ENCODE peak calls at places on chromosomes 1 and 21, in four cellular contexts. O is HL-60, Y is K562, H is GM12878. K is an unnamed sample.

GRCh38 chr1:82366694-82367093 is 566.0 kb downstream of the ADGRL2 start:
- DNase-seq in O (no peak), Y (no peak), H (no peak), K (no peak)

GRCh38 chr1:245074232-245074747 is 80.5 kb upstream of the KIF26B start:
- DNase-seq in O (no peak), Y (no peak), H (no peak), K (no peak)

GRCh38 chr1:158120254-158120653 is 60.4 kb upstream of the CD1D start:
- DNase-seq in O (no peak), Y (no peak), H (no peak), K (no peak)

GRCh38 chr1:210250665-210250997 is 18.0 kb downstream of the SERTAD4 start:
- DNase-seq in O (no peak), Y (peak), H (no peak), K (no peak)

GRCh38 chr21:31173881-31174555 is 135.7 kb upstream of the KRTAP19-8 start:
- DNase-seq in O (no peak), Y (no peak), H (no peak), K (no peak)

GRCh38 chr1:199020904-199021303 is 382.1 kb downstream of the PTPRC start:
- DNase-seq in O (peak), Y (no peak), H (no peak), K (no peak)

GRCh38 chr1:3259020-3259419 is 190.0 kb downstream of the PRDM16 start:
- DNase-seq in O (no peak), Y (no peak), H (no peak), K (no peak)

GRCh38 chr1:4634793-4635406 is 19.5 kb upstream of the AJAP1 start:
- DNase-seq in O (no peak), Y (no peak), H (no peak), K (no peak)

GRCh38 chr1:241156231-241156965 is 200.6 kb downstream of the RGS7 start:
- DNase-seq in O (no peak), Y (no peak), H (no peak), K (no peak)

GRCh38 chr1:94759188-94759587 is 61.0 kb upstream of the SLC44A3 start:
- DNase-seq in O (no peak), Y (no peak), H (no peak), K (no peak)

GRCh38 chr1:67214420-67215174 is 48.3 kb downstream of the IL23R start:
- DNase-seq in O (no peak), Y (no peak), H (peak), K (no peak)

GRCh38 chr1:175204285-175204684 is 11.7 kb upstream of the KIAA0040 start:
- DNase-seq in O (no peak), Y (no peak), H (no peak), K (no peak)
- TF ChIP-seq POLR2AphosphoS5 in O (no peak), Y (no peak), H (no peak), K (no peak)

GRCh38 chr21:33949516-33950424 is 34.2 kb upstream of the ATP5PO start:
- DNase-seq in O (no peak), Y (no peak), H (peak), K (no peak)

GRCh38 chr21:33950425-33951079 is 34.9 kb upstream of the ATP5PO start:
- DNase-seq in O (no peak), Y (no peak), H (no peak), K (no peak)

GRCh38 chr21:33947451-33948095 is 32.0 kb upstream of the ATP5PO start:
- DNase-seq in O (peak), Y (peak), H (peak), K (no peak)

GRCh38 chr21:33948951-33949444 is 33.4 kb upstream of the ATP5PO start:
- DNase-seq in O (no peak), Y (no peak), H (no peak), K (no peak)

DNA sequence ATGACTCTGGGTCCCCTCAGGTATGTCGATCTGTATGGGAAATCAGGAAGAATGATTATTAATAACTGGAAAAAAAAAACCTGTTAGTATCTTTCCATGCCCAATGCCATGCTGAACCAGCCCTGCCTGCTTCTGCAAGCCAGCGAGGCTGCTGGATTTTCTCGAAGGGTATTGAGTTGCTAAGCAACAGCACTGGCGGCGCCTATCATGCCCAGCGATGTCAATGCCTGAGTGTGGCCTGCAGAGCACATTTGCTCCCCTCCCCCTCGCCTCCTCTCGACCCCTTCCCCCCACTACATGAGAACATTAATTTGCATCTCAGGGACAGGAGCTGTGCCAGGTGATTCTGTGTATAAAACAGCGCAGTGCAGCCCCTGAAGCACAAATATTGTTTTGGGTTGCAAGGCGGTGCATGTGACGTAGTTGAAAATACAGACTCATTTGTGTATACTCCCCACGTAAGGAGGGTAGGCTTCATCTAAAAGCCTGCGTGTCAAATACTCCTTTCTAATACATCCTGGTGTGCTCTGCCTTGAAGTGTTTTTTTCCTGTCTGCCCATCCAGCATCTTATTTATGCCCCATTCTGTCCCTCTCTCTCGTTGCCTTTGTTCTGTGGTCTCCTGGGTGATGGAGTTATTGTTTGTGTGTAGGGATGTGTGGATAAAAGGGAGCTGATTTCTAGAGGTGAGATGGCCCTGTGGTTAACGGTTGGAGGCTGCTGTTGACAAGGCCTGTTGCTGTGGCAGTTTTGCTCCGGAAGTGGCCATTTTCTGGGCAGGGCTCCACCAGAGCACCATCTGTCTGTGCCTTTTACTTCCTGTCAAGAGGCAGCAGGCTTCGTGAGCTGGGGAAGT is 32.7 kb upstream of the ATP5PO start:
- DNase-seq in O (no peak), Y (peak), H (peak), K (no peak)
- TF ChIP-seq SPI1 in O (peak), Y (peak), H (peak), K (peak)

GRCh38 chr1:27098447-27099153 is 56.3 kb downstream of the SLC9A1 start:
- DNase-seq in O (no peak), Y (no peak), H (no peak), K (no peak)
- TF ChIP-seq POLR2AphosphoS5 in O (no peak), Y (no peak), H (no peak), K (no peak)

GRCh38 chr1:211349730-211350129 is 23.1 kb downstream of the TRAF5 start:
- DNase-seq in O (no peak), Y (no peak), H (no peak), K (no peak)

GRCh38 chr1:211355873-211356272 is 29.2 kb downstream of the TRAF5 start:
- DNase-seq in O (no peak), Y (no peak), H (no peak), K (no peak)

GRCh38 chr1:211352465-211352864 is 25.8 kb downstream of the TRAF5 start:
- DNase-seq in O (no peak), Y (no peak), H (no peak), K (no peak)

GRCh38 chr1:211353562-211354212 is 27.1 kb downstream of the TRAF5 start:
- DNase-seq in O (no peak), Y (no peak), H (no peak), K (no peak)

GRCh38 chr1:211352985-211353515 is 26.4 kb downstream of the TRAF5 start:
- DNase-seq in O (peak), Y (peak), H (no peak), K (peak)
- TF ChIP-seq SPI1 in O (no peak), Y (no peak), H (no peak), K (no peak)

GRCh38 chr1:232952514-232953175 is 2.2 kb downstream of the NTPCR start:
- DNase-seq in O (peak), Y (peak), H (peak), K (no peak)

GRCh38 chr1:232950919-232951579 is 638 bp downstream of the NTPCR start:
- DNase-seq in O (no peak), Y (peak), H (no peak), K (no peak)

GRCh38 chr1:232950197-232950918 is at the start of gene NTPCR:
- DNase-seq in O (peak), Y (peak), H (peak), K (peak)

GRCh38 chr1:232953176-232953524 is 2.7 kb downstream of the NTPCR start:
- DNase-seq in O (no peak), Y (no peak), H (no peak), K (no peak)

DNA sequence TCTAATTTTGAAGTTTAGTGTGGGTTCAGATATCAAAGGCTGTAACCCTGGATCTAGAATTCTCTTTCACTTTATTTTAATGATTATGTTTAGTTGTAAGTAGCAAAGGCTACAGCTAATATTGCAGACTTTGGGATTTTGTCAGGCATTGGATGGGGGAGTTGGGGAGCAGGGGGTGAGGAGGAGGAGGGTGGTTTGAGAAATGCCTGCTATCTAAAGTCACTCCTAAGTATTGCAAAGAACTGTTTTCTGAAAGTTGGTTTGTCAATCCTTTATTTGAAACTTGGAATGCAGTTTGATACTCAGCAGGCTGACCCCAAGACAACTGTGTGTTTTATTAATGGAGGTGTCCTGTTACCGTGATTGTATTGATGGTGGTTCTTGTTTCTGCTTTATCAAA is 1.2 kb downstream of the NTPCR start:
- DNase-seq in O (no peak), Y (no peak), H (no peak), K (no peak)
- TF ChIP-seq POLR2AphosphoS5 in O (no peak), Y (no peak), H (no peak), K (no peak)

DNA sequence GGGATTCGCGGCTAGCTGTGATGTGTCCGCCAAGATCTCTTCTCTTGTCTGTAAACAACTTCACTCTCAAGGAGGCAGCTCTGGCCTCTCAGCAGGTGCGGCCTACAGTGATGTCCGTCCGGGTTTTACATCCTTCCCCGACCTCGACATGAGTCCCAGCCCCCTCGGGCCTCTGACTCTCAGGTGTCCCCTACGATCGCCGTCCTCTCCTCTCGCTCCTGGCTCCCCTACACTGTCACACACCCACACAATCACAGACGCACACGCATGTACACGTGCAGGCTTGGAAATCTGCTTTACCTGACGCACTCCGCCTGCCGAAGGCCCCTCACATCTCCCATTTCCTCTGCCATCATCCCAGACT is 797 bp upstream of the RSPH1 start:
- DNase-seq in O (no peak), Y (no peak), H (no peak), K (no peak)
- TF ChIP-seq SPI1 in O (no peak), Y (no peak), H (no peak), K (no peak)